ENCODE peak calls at places on chromosomes 6 and 20, in ten cellular contexts. N, I, K, O, C, A, B, Y, H and P are unnamed samples.
A peak's percentile ranks its signal among the peaks of the same experiment; 100 is the strongest.

GRCh38 chr6:83518946-83519489 is 6.7 kb downstream of the PRSS35 start:
- DNase-seq in N (no peak), I (no peak), K (no peak), O (no peak), C (no peak), A (peak; percentile 42), B (no peak), Y (no peak), H (no peak), P (no peak)

GRCh38 chr6:140011537-140011936 is 637.1 kb upstream of the CITED2 start:
- DNase-seq in N (no peak), I (no peak), K (no peak), O (peak; percentile 21), C (no peak), A (no peak), B (no peak), Y (no peak), H (no peak), P (no peak)

GRCh38 chr20:24958506-24959385 is 9.7 kb downstream of the CST7 start:
- DNase-seq in N (no peak), I (no peak), K (no peak), O (peak; percentile 8), C (no peak), A (no peak), B (peak; percentile 29), Y (no peak), H (no peak), P (no peak)

GRCh38 chr6:149860834-149861602 is 3.1 kb downstream of the LRP11 start:
- DNase-seq in N (no peak), I (no peak), K (no peak), O (no peak), C (no peak), A (no peak), B (no peak), Y (no peak), H (no peak), P (no peak)

GRCh38 chr6:150334790-150335783 is 33.7 kb upstream of the IYD start:
- DNase-seq in N (peak; percentile 74), I (peak; percentile 67), K (peak; percentile 70), O (peak; percentile 40), C (peak; percentile 40), A (peak; percentile 50), B (no peak), Y (peak; percentile 33), H (no peak), P (no peak)

GRCh38 chr20:12051206-12052163 is 133.8 kb downstream of the BTBD3 start:
- DNase-seq in N (no peak), I (no peak), K (no peak), O (no peak), C (no peak), A (no peak), B (no peak), Y (no peak), H (no peak), P (no peak)

GRCh38 chr6:157634566-157634965 is 188.5 kb upstream of the SNX9 start:
- DNase-seq in N (no peak), I (no peak), K (no peak), O (no peak), C (no peak), A (no peak), B (no peak), Y (no peak), H (no peak), P (no peak)

GRCh38 chr6:4935981-4936680 is 67.7 kb downstream of the RPP40 start:
- DNase-seq in N (no peak), I (no peak), K (no peak), O (no peak), C (no peak), A (no peak), B (no peak), Y (no peak), H (no peak), P (no peak)

GRCh38 chr20:16423311-16424212 is 149.7 kb downstream of the KIF16B start:
- DNase-seq in N (no peak), I (no peak), K (no peak), O (no peak), C (no peak), A (no peak), B (no peak), Y (no peak), H (no peak), P (no peak)

GRCh38 chr20:25237610-25238318 is 10.1 kb upstream of the PYGB start:
- DNase-seq in N (no peak), I (peak; percentile 99), K (no peak), O (peak; percentile 41), C (peak; percentile 100), A (peak; percentile 98), B (no peak), Y (no peak), H (no peak), P (peak; percentile 81)